ENCODE peak calls at places on chromosomes 1 and 21, in five cellular contexts. H, R, E, Z and O are unnamed samples.

GRCh38 chr1:25503551-25504426 is 39.6 kb upstream of the LDLRAP1 start:
- DNase-seq in R (peak), H (peak), E (no peak), Z (peak), O (peak)

GRCh38 chr1:14739433-14739832 is 140.9 kb downstream of the KAZN start:
- DNase-seq in R (no peak), Z (no peak), H (no peak), E (no peak), O (peak)

GRCh38 chr1:151803164-151803563 is 2.1 kb downstream of the LINGO4 start:
- DNase-seq in R (no peak), Z (no peak), H (no peak), E (no peak), O (no peak)

GRCh38 chr1:42035205-42035829 is 116.6 kb upstream of the HIVEP3 start:
- DNase-seq in H (peak), E (peak), R (peak), Z (no peak), O (peak)

GRCh38 chr1:97334454-97334853 is 586.4 kb downstream of the DPYD start:
- DNase-seq in H (no peak), R (no peak), Z (no peak), E (no peak), O (no peak)

GRCh38 chr1:165114022-165114888 is 242.3 kb downstream of the LMX1A start:
- DNase-seq in H (peak), E (peak), Z (no peak), R (peak), O (peak)

GRCh38 chr1:153503766-153504165 is 32.0 kb downstream of the S100A6 start:
- DNase-seq in R (no peak), E (no peak), Z (no peak), H (no peak), O (no peak)

GRCh38 chr1:202189919-202190715 is 3.5 kb upstream of the LGR6 start:
- DNase-seq in H (no peak), R (no peak), Z (no peak), E (no peak), O (no peak)

GRCh38 chr21:41901099-41901498 is 22.0 kb upstream of the PRDM15 start:
- DNase-seq in H (no peak), E (peak), Z (no peak), R (no peak), O (peak)

GRCh38 chr1:93904228-93904627 is 5.0 kb downstream of the GCLM start:
- DNase-seq in R (no peak), E (peak), Z (no peak), H (no peak), O (peak)

GRCh38 chr1:53619088-53619810 is 119.7 kb downstream of the GLIS1 start:
- DNase-seq in E (no peak), H (no peak), Z (peak), R (no peak), O (no peak)

GRCh38 chr1:17470021-17470799 is 30.7 kb upstream of the RCC2 start:
- DNase-seq in Z (no peak), H (no peak), R (no peak), E (no peak), O (no peak)

GRCh38 chr1:111739984-111740765 is 980 bp upstream of the INKA2 start:
- DNase-seq in E (peak), H (peak), R (peak), Z (peak), O (peak)

GRCh38 chr1:10155087-10155712 is 55.2 kb upstream of the KIF1B start:
- DNase-seq in Z (no peak), H (no peak), E (no peak), R (no peak), O (no peak)

GRCh38 chr1:11738096-11738495 is 2.2 kb downstream of the AGTRAP start:
- DNase-seq in R (no peak), H (no peak), E (no peak), Z (no peak), O (no peak)

GRCh38 chr1:237938553-237938952 is 47.8 kb upstream of the ZP4 start:
- DNase-seq in R (no peak), Z (no peak), E (no peak), H (peak), O (no peak)

GRCh38 chr1:66253330-66253921 is 280.5 kb upstream of the SGIP1 start:
- DNase-seq in R (peak), E (peak), Z (no peak), H (no peak), O (peak)

GRCh38 chr1:172905452-172905851 is 145.3 kb downstream of the TNFSF18 start:
- DNase-seq in Z (no peak), E (no peak), R (no peak), H (no peak), O (no peak)

GRCh38 chr21:28822882-28823335 is 169.8 kb downstream of the LTN1 start:
- DNase-seq in R (no peak), Z (no peak), E (no peak), H (peak), O (no peak)

GRCh38 chr1:97712980-97713379 is 207.9 kb downstream of the DPYD start:
- DNase-seq in Z (no peak), E (no peak), R (no peak), H (no peak), O (no peak)

GRCh38 chr1:226444901-226445300 is 37.0 kb upstream of the PARP1 start:
- DNase-seq in E (peak), H (peak), Z (no peak), R (no peak), O (peak)

GRCh38 chr1:38561110-38561509 is 298.5 kb downstream of the RRAGC start:
- DNase-seq in E (no peak), H (no peak), R (no peak), Z (no peak), O (no peak)

GRCh38 chr1:190452272-190452848 is 25.3 kb downstream of the BRINP3 start:
- DNase-seq in H (no peak), E (no peak), Z (no peak), R (no peak), O (no peak)

GRCh38 chr1:65423884-65424655 is 3.6 kb downstream of the LEPR start:
- DNase-seq in Z (no peak), E (no peak), R (peak), H (no peak), O (no peak)

GRCh38 chr1:4108741-4109625 is 208.9 kb upstream of the C1orf174 start:
- DNase-seq in H (no peak), R (no peak), Z (no peak), E (no peak), O (no peak)

GRCh38 chr1:66137235-66137634 is 344.5 kb downstream of the PDE4B start:
- DNase-seq in R (no peak), Z (no peak), E (no peak), H (no peak), O (no peak)

GRCh38 chr1:203491664-203492485 is 2.1 kb upstream of the OPTC start:
- DNase-seq in E (no peak), Z (no peak), R (no peak), H (no peak), O (no peak)

GRCh38 chr1:211598514-211598913 is 19.6 kb upstream of the SLC30A1 start:
- DNase-seq in R (no peak), E (no peak), Z (no peak), H (no peak), O (no peak)

GRCh38 chr21:44962481-44962966 is 22.7 kb downstream of the SLX9 start:
- DNase-seq in E (no peak), R (no peak), Z (no peak), H (no peak), O (no peak)

GRCh38 chr1:199123615-199124014 is 484.8 kb downstream of the PTPRC start:
- DNase-seq in H (no peak), Z (no peak), R (no peak), E (no peak), O (no peak)

GRCh38 chr1:14443164-14443787 is 155.2 kb upstream of the KAZN start:
- DNase-seq in R (no peak), E (no peak), Z (no peak), H (no peak), O (no peak)

GRCh38 chr1:12174789-12175455 is 8.1 kb downstream of the TNFRSF1B start:
- DNase-seq in R (no peak), Z (no peak), H (no peak), E (no peak), O (no peak)

GRCh38 chr21:35619184-35619583 is 441.1 kb downstream of the SETD4 start:
- DNase-seq in E (no peak), R (no peak), H (no peak), Z (no peak), O (no peak)

GRCh38 chr1:12528021-12528852 is 89.8 kb downstream of the DHRS3 start:
- DNase-seq in H (peak), R (peak), E (no peak), Z (no peak), O (no peak)

GRCh38 chr1:77126309-77126708 is 92.9 kb downstream of the PIGK start:
- DNase-seq in Z (no peak), R (no peak), E (peak), H (no peak), O (peak)

GRCh38 chr1:52955129-52955970 is 28.3 kb downstream of the SCP2 start:
- DNase-seq in E (no peak), Z (no peak), R (peak), H (peak), O (no peak)

GRCh38 chr1:41381691-41382530 is 20.7 kb downstream of the FOXO6 start:
- DNase-seq in R (peak), H (peak), E (peak), Z (no peak), O (peak)

GRCh38 chr1:223852337-223852736 is 6.6 kb upstream of the TP53BP2 start:
- DNase-seq in R (no peak), H (no peak), Z (no peak), E (no peak), O (no peak)

GRCh38 chr1:29312469-29313466 is 76.4 kb downstream of the PTPRU start:
- DNase-seq in Z (no peak), R (no peak), E (peak), H (no peak), O (no peak)

GRCh38 chr1:29311352-29312030 is 75.2 kb downstream of the PTPRU start:
- DNase-seq in E (no peak), Z (no peak), R (no peak), H (no peak), O (no peak)

GRCh38 chr1:29306471-29307140 is 70.3 kb downstream of the PTPRU start:
- DNase-seq in E (no peak), H (no peak), Z (no peak), R (no peak), O (no peak)

GRCh38 chr1:29310616-29311180 is 74.4 kb downstream of the PTPRU start:
- DNase-seq in E (no peak), R (no peak), Z (no peak), H (no peak), O (no peak)

GRCh38 chr1:29309621-29310020 is 73.3 kb downstream of the PTPRU start:
- DNase-seq in H (no peak), Z (no peak), E (no peak), R (no peak), O (no peak)
- TF ChIP-seq CTCF in H (no peak), Z (no peak), E (no peak), R (no peak), O (no peak)

GRCh38 chr1:161201828-161202712 is at the start of gene NDUFS2:
- DNase-seq in R (peak), H (peak), E (peak), Z (peak), O (peak)
- TF ChIP-seq CTCF in R (peak), H (no peak), E (no peak), Z (peak), O (no peak)

DNA sequence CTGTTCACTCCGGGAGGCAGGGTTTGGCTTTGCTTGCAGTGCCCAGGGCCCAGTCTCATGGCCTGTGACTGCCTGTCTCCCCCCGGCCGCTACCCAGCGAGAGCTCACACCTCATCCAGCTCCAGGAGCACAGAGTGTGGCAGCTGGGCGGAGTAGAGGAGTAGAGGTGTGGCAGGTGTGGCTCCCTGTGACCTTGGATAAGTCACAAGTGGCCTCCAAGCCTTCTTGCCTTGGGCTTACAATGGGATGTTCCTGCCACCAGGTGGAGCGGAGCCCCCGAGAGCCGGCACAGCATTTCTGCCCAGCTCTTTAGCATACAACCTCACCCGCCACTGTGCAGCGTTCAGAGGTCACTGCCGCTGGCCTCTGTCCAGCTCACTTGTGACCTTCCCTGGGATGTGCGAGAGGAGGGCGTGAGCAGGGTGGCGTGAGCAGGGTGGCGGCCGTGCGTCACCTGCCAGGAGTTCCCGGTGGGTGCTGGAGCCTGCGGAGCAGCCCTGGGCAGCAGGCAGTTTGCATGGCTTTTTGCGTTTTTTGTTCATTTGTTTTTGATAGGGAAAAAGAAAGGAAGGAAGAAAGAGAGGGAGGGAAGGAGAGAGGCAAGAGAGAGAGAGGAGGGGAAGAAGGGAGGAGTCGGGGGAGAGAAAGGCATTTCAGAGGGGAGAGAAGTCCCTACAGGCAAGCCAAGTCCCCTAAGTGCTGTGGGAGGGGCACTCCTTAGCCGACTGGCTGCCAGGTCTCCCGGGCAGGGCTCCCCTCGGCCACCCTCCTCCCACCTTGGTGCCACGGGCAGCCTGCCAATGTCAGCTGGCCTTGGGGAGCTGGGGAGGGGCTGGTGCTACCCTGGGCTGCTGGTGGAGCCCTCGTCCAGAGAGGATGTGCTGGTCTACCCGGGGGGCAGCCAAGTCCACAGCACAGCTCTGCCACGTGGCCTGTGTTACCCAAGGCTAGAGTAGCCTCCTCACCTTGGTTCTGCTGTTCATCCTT is 42.6 kb downstream of the CRYAA start:
- DNase-seq in R (no peak), H (peak), E (no peak), Z (peak), O (no peak)
- TF ChIP-seq CTCF in R (no peak), H (peak), E (no peak), Z (peak), O (no peak)

DNA sequence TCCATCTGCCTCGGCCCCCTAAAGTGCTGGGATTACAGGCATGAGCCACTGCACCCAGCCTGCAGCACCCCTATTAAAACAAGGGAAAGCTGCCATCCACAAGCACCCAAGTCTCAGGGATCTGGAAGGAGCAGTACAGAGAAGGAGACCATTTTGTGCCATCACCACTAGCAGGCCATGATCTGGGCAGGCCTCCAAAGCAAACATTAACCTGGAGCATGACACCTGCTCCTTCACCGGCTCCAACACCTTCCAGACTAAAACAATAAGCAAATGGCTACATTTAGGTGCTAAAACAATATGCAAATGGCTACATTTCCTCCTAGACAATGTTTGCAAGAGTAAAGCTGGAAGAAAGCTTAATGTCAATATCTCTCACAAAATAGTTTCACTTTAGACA is 16.7 kb downstream of the MEAF6 start:
- DNase-seq in Z (peak), H (peak), E (no peak), R (no peak), O (no peak)
- TF ChIP-seq CTCF in Z (no peak), H (no peak), E (no peak), R (no peak), O (no peak)

GRCh38 chr1:32151319-32151787 is 28.1 kb upstream of the TXLNA start:
- DNase-seq in E (no peak), Z (no peak), R (no peak), H (no peak), O (no peak)

DNA sequence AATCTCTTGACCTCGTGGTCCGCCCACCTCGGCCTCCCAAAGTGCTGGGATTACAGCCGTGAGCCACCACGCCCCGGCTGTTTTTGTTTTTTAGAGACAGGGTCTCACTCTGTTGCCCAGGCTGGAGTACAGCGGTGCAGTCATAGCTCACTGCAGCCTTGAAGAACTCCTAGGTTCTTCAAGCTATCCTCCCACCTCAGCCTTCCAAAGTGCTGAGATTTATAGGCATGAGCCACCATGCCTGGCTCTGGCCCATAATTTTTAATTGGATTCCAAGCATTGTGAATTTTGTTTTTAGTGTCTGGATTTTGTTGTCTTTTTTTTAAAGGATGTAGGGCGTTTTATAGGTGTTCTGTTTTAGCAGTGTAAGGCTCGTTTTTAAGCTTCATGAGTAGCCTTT is 28.6 kb upstream of the TXLNA start:
- DNase-seq in E (no peak), H (no peak), R (no peak), Z (no peak), O (no peak)
- TF ChIP-seq CTCF in E (no peak), H (no peak), R (no peak), Z (no peak), O (no peak)

DNA sequence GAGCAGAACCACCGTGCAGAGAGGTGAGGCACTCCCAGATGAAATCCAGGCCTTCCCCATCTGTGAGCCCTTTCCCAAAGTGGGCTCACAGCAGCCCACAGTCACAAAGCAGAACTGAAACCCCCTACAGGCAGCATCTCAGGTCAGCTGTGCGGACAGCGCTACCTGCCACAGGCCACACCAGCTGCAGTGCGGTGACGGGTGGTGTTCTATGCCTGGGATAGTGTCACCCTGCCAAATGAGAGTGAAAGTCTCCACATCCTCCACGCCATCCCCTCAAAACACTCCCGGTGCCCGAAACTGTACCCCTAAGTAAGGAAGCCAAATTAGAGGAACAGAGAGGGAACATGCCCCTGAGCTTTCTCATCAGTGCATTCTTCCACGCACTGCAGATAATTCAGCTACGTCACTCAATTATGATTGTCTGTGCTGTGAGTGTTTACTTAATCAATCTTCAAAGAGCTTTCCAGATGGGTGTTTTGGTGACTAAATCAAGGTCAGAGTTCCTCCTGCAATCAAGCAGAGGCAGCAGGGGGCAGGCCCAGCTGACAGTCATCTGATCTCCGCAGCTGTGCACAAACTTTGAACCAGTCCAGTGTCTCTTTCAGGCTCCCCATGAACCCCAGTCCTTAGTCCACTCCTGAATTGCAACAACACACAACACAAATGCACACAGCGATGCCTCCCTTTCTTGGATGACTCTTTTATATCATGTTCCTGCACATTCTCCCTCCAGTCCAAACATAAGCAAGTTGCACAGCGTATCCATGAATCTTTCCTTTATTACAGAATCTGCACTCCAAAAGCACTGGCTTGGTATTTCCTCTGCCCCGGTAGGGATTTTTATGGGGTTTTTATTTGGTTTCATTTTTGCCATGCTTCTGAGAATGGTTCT is 150.0 kb downstream of the TOMM20 start:
- DNase-seq in R (no peak), H (peak), Z (no peak), E (peak), O (peak)
- TF ChIP-seq CTCF in R (no peak), H (no peak), Z (no peak), E (peak), O (no peak)

DNA sequence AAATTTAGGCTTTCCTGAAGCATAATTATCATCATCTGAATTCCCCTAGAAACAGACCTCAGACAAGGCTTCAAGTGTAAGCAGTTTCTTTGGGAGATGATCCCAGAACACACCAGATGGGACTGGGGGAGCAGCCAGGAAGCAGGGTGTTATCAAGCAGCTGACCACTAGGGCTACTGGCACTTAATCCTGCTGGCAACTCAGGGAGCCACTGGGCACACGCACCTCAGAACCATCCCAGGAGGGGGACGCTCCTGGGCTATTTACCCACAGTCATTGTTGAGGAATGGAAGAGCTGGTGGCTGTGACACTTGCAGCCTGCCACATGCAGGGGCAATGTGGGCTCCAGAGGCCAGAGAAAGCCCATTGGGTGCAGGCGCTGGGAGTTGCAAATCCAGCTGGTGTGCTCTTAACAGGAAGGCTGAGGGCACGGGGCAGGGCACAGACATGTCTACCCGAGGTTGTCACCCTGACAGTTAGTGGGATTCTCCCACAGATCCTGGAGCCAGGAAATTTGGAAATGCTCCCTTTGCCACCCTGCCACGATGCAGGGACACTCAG is 15.1 kb upstream of the IL22RA1 start:
- DNase-seq in H (no peak), R (peak), Z (no peak), E (no peak), O (no peak)
- TF ChIP-seq CTCF in H (no peak), R (no peak), Z (peak), E (no peak), O (no peak)